ENCODE peak calls at places on chromosomes 3 and 15, in six cellular contexts. One of them, this sample, is unnamed.

GRCh38 chr3:159252772-159253384 is 451.0 kb downstream of the MFSD1 start:
- DNase-seq in AG04450: no peak
- DNase-seq in transverse colon: no peak
- DNase-seq in AG10803: peak
- DNase-seq in BJ: no peak
- DNase-seq in AG09309: peak
- DNase-seq in this sample: peak

GRCh38 chr3:195752538-195753331 is 32.0 kb downstream of the MUC20 start:
- DNase-seq in transverse colon: no peak
- DNase-seq in AG04450: no peak
- DNase-seq in AG10803: no peak
- DNase-seq in AG09309: no peak
- DNase-seq in BJ: no peak
- DNase-seq in this sample: no peak

GRCh38 chr3:55426486-55426885 is 60.6 kb downstream of the WNT5A start:
- DNase-seq in AG04450: no peak
- DNase-seq in transverse colon: no peak
- DNase-seq in AG09309: no peak
- DNase-seq in BJ: no peak
- DNase-seq in AG10803: no peak
- DNase-seq in this sample: no peak

GRCh38 chr3:58880182-58880581 is 169.6 kb downstream of the CFAP20DC start:
- DNase-seq in transverse colon: no peak
- DNase-seq in AG10803: no peak
- DNase-seq in BJ: no peak
- DNase-seq in AG09309: no peak
- DNase-seq in AG04450: no peak
- DNase-seq in this sample: no peak

GRCh38 chr15:77118787-77119410 is 48.0 kb upstream of the TSPAN3 start:
- DNase-seq in AG10803: peak
- DNase-seq in BJ: peak
- DNase-seq in AG09309: peak
- DNase-seq in AG04450: peak
- DNase-seq in transverse colon: peak
- DNase-seq in this sample: peak

GRCh38 chr3:112605285-112605684 is 35.7 kb downstream of the CCDC80 start:
- DNase-seq in transverse colon: no peak
- DNase-seq in BJ: peak
- DNase-seq in AG10803: peak
- DNase-seq in AG09309: peak
- DNase-seq in AG04450: peak
- DNase-seq in this sample: peak

GRCh38 chr3:46845397-46845859 is 17.8 kb downstream of the MYL3 start:
- DNase-seq in AG10803: peak
- DNase-seq in BJ: peak
- DNase-seq in AG09309: peak
- DNase-seq in transverse colon: peak
- DNase-seq in AG04450: peak
- DNase-seq in this sample: peak

GRCh38 chr3:45906681-45907220 is 20.4 kb downstream of the CCR9 start:
- DNase-seq in BJ: no peak
- DNase-seq in AG09309: peak
- DNase-seq in AG10803: peak
- DNase-seq in transverse colon: no peak
- DNase-seq in AG04450: peak
- DNase-seq in this sample: peak

GRCh38 chr15:66252411-66253295 is 897 bp downstream of the MEGF11 start:
- DNase-seq in transverse colon: peak
- DNase-seq in AG10803: peak
- DNase-seq in BJ: no peak
- DNase-seq in AG09309: no peak
- DNase-seq in AG04450: no peak
- DNase-seq in this sample: peak

GRCh38 chr3:63364495-63364894 is 86.4 kb downstream of the SYNPR start:
- DNase-seq in AG09309: peak
- DNase-seq in BJ: no peak
- DNase-seq in AG10803: peak
- DNase-seq in transverse colon: no peak
- DNase-seq in AG04450: no peak
- DNase-seq in this sample: peak

GRCh38 chr15:91077029-91077428 is 23.0 kb upstream of the SV2B start:
- DNase-seq in BJ: no peak
- DNase-seq in AG09309: no peak
- DNase-seq in AG10803: no peak
- DNase-seq in transverse colon: no peak
- DNase-seq in AG04450: no peak
- DNase-seq in this sample: no peak

GRCh38 chr3:30440147-30440604 is 166.2 kb upstream of the TGFBR2 start:
- DNase-seq in AG04450: no peak
- DNase-seq in transverse colon: no peak
- DNase-seq in AG10803: peak
- DNase-seq in BJ: no peak
- DNase-seq in AG09309: no peak
- DNase-seq in this sample: peak

DNA sequence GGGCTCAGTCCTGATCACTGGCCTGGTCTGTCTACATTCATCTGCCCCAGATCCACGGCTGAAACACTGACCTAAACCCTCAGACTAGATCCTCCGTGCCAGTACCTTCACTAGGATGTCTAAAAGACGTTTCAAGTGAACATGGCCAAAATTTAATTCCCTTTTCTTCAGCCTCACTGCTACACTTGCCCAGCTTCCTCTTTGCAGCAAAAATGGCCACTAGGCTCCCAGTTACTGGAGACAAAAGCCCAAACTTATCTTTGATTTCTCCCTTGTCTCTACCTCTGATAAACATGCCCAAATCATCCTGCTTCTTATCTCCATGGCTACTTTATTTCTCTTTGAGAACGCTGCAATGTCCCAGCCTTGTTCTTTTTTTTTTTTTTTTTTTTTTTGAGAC is 1.6 kb downstream of the RASSF1 start:
- DNase-seq in AG10803: no peak
- DNase-seq in BJ: no peak
- DNase-seq in AG04450: no peak
- DNase-seq in transverse colon: no peak
- DNase-seq in AG09309: no peak
- DNase-seq in this sample: no peak
- H3K4me3 ChIP-seq in AG10803: peak
- H3K4me3 ChIP-seq in BJ: no peak
- H3K4me3 ChIP-seq in AG04450: peak
- H3K4me3 ChIP-seq in transverse colon: peak
- H3K4me3 ChIP-seq in AG09309: no peak
- H3K4me3 ChIP-seq in this sample: no peak

GRCh38 chr3:71018794-71019193 is 564.7 kb downstream of the FOXP1 start:
- DNase-seq in AG04450: no peak
- DNase-seq in transverse colon: no peak
- DNase-seq in BJ: no peak
- DNase-seq in AG10803: no peak
- DNase-seq in AG09309: no peak
- DNase-seq in this sample: no peak

GRCh38 chr3:71026634-71027578 is 556.6 kb downstream of the FOXP1 start:
- DNase-seq in AG10803: peak
- DNase-seq in AG09309: no peak
- DNase-seq in transverse colon: no peak
- DNase-seq in BJ: no peak
- DNase-seq in AG04450: no peak
- DNase-seq in this sample: no peak

GRCh38 chr3:71025010-71025409 is 558.5 kb downstream of the FOXP1 start:
- DNase-seq in transverse colon: no peak
- DNase-seq in BJ: no peak
- DNase-seq in AG10803: no peak
- DNase-seq in AG04450: no peak
- DNase-seq in AG09309: no peak
- DNase-seq in this sample: peak

GRCh38 chr3:71025516-71025915 is 558.0 kb downstream of the FOXP1 start:
- DNase-seq in AG10803: no peak
- DNase-seq in transverse colon: no peak
- DNase-seq in AG04450: no peak
- DNase-seq in AG09309: no peak
- DNase-seq in BJ: no peak
- DNase-seq in this sample: no peak

DNA sequence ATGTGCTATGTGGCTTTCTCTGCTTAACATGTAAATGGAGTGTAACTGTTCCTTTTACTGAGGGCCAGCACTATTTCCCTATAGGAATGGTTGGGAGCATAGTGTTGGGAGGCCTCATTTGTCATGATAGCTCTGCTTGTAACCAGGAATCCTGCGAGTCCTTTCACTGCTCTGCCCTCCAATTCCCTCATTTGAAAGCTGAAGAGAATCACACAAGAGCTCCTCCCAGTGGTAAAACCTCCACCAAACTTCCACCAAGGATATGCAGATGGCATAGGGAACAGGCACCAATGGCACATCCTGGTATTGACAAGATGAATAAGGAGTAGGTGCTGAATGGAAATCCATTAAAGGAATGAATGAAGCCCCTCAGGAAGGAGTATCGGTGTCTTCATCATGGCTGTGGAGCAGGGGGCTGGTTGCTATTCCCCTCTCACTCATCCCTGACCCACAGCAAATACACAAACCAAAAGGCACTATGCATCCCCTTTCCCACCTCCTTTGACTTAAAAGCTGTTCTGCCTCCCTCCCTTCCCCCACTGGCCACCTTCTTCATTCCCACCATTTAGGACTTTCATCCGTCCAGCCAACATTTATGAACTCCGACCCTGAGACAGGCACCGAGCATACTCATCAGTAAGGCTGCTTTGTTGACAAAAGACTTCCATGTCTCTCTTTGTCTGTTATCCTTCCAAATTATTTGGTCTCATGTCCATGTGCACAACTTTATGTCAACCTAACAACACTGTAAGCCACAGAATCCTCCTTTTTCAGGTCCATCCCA is 560.8 kb downstream of the FOXP1 start:
- DNase-seq in BJ: no peak
- DNase-seq in AG09309: no peak
- DNase-seq in transverse colon: no peak
- DNase-seq in AG04450: no peak
- DNase-seq in AG10803: no peak
- DNase-seq in this sample: peak
- TF ChIP-seq CTCF in BJ: peak
- TF ChIP-seq CTCF in AG09309: peak
- TF ChIP-seq CTCF in transverse colon: no peak
- TF ChIP-seq CTCF in AG04450: peak
- TF ChIP-seq CTCF in AG10803: peak
- TF ChIP-seq CTCF in this sample: peak

GRCh38 chr15:89494941-89495637 is 1.3 kb downstream of the RHCG start:
- DNase-seq in BJ: no peak
- DNase-seq in transverse colon: peak
- DNase-seq in AG10803: no peak
- DNase-seq in AG09309: no peak
- DNase-seq in AG04450: no peak
- DNase-seq in this sample: no peak

GRCh38 chr15:89494006-89494405 is 2.4 kb downstream of the RHCG start:
- DNase-seq in transverse colon: no peak
- DNase-seq in BJ: no peak
- DNase-seq in AG04450: no peak
- DNase-seq in AG09309: no peak
- DNase-seq in AG10803: no peak
- DNase-seq in this sample: no peak

GRCh38 chr15:89495638-89496145 is 691 bp downstream of the RHCG start:
- DNase-seq in transverse colon: no peak
- DNase-seq in AG09309: no peak
- DNase-seq in AG10803: no peak
- DNase-seq in AG04450: no peak
- DNase-seq in BJ: no peak
- DNase-seq in this sample: no peak

GRCh38 chr15:89498574-89498906 is 2.2 kb upstream of the RHCG start:
- DNase-seq in AG09309: no peak
- DNase-seq in AG04450: no peak
- DNase-seq in transverse colon: no peak
- DNase-seq in BJ: no peak
- DNase-seq in AG10803: no peak
- DNase-seq in this sample: no peak

DNA sequence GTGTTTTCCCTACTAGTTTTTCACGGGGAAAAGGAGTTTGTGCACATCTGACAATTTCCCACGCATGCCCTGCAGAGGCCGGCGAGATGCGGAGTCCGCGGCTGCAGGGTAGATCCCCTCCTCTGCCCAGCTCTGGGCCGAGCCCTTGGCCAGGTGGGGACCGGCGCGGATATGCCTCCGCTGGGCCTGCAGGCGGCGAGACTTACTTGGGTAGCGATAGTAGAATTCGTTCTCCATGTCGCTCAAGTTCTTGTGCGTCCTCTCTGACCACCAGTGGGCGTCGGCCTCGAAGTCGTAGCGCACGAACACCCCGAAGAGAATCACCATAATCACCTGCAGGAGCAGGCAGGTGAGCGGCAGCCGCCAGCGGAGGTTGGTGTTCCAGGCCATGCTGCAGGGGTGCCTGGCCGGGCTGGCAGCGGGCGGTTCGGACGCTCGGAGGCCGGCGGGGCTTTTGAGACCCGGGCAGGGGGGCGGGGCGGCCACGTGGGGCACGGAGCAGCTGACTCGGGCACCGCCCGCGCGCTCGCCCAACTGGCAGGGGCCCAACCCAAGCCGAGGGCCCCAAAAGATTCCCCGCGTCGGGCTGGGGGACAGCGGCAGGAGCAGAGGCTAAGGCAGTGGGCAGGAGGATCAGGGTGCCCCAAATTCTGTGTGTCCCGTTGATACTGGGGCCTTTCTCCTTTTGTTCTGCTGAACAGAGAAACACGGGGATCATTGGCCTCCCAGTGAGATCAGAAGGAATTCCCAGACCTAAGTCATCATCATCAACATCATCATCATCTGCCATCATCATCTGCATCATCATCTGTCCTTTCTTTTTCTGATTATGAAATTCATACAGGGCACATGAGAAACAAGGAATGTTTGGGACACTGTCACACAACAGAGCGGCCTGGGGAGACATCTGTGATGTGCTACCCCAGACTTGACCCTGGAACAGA is at the start of gene RHCG:
- DNase-seq in AG10803: peak
- DNase-seq in AG04450: no peak
- DNase-seq in transverse colon: peak
- DNase-seq in BJ: no peak
- DNase-seq in AG09309: no peak
- DNase-seq in this sample: peak
- H3K4me3 ChIP-seq in AG10803: peak
- H3K4me3 ChIP-seq in AG04450: peak
- H3K4me3 ChIP-seq in transverse colon: peak
- H3K4me3 ChIP-seq in BJ: no peak
- H3K4me3 ChIP-seq in AG09309: no peak
- H3K4me3 ChIP-seq in this sample: no peak

DNA sequence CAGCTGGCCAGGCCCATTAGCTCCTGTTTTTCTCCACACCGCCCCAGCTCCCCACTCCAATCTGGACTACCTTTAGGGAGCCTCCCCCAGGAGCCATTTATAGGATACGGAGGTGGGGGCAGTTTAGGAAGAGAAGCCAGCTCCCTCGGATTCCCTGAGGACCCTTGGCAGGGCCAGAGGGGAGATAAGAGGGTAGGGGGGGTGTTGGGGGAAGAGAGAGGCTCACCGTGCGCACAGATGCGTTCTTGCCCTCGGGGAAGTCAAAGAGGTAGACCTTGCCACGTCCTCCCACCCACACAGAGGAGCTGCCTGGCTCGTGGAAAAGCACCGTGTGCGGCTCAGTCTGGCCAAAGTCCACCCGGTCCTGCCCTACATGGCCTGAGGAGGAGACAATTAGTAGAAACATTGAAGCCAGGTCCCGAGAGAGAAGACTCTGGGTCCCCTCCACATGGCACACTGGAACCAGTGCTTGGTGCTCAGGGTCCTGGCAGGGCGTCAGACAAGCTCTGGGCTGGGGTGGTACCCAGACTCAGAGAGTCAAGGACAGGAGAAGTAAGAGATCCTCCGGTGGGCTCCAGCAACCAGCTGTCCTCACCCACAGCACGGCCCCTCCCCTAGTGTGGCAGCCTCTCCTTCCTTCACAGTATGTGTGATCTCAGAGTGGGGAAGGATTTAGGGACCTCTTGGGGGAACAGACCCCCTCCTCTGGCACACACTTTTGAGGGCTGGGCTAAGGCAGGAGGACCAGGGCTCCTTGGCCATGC is 15.0 kb downstream of the SEMA7A start:
- DNase-seq in BJ: no peak
- DNase-seq in AG09309: no peak
- DNase-seq in AG04450: no peak
- DNase-seq in AG10803: no peak
- DNase-seq in transverse colon: no peak
- DNase-seq in this sample: no peak
- TF ChIP-seq CTCF in BJ: no peak
- TF ChIP-seq CTCF in AG09309: no peak
- TF ChIP-seq CTCF in AG04450: no peak
- TF ChIP-seq CTCF in AG10803: no peak
- TF ChIP-seq CTCF in transverse colon: no peak
- TF ChIP-seq CTCF in this sample: no peak

This sample was measured in cardiac fibroblast.